ENCODE peak calls at places on chromosomes 7 and 10, in four cellular contexts. G is brain microvascular endothelial cell, S is ELR, L is T-cell. K is an unnamed sample.

GRCh38 chr7:33186187-33186586 is 56.8 kb downstream of the BBS9 start:
- DNase-seq in G (peak; percentile 70), S (peak; percentile 65), L (no peak), K (no peak)

GRCh38 chr10:60535427-60535826 is 145.8 kb upstream of the ANK3 start:
- DNase-seq in G (no peak), S (no peak), L (no peak), K (no peak)

GRCh38 chr7:99004781-99005500 is 126.6 kb downstream of the TRRAP start:
- DNase-seq in G (no peak), S (no peak), L (no peak), K (peak; percentile 64)

GRCh38 chr7:98913612-98914011 is 35.3 kb downstream of the TRRAP start:
- DNase-seq in G (no peak), S (peak; percentile 32), L (no peak), K (no peak)

GRCh38 chr7:117777335-117778150 is 95.7 kb downstream of the CTTNBP2 start:
- DNase-seq in G (no peak), S (no peak), L (no peak), K (no peak)

GRCh38 chr10:49649936-49650723 is 29.3 kb upstream of the C10orf53 start:
- DNase-seq in G (no peak), S (no peak), L (no peak), K (no peak)

GRCh38 chr7:151086802-151087246 is 549 bp downstream of the AGAP3 start:
- DNase-seq in G (no peak), S (peak; percentile 66), L (no peak), K (no peak)

GRCh38 chr10:34187201-34187600 is 627.9 kb downstream of the PARD3 start:
- DNase-seq in G (peak; percentile 46), S (no peak), L (no peak), K (no peak)

GRCh38 chr7:103691291-103691690 is 245.3 kb upstream of the SLC26A5 start:
- DNase-seq in G (no peak), S (no peak), L (no peak), K (no peak)

GRCh38 chr7:129438839-129439640 is 4.8 kb downstream of the STRIP2 start:
- DNase-seq in G (peak; percentile 69), S (peak; percentile 89), L (no peak), K (no peak)

GRCh38 chr7:68841004-68841403 is 757.3 kb upstream of the AUTS2 start:
- DNase-seq in G (no peak), S (no peak), L (no peak), K (no peak)

GRCh38 chr7:1943933-1944618 is 274.0 kb downstream of the ELFN1 start:
- DNase-seq in G (no peak), S (no peak), L (no peak), K (no peak)

GRCh38 chr7:22819476-22819875 is 3.2 kb downstream of the TOMM7 start:
- DNase-seq in G (no peak), S (no peak), L (no peak), K (no peak)

GRCh38 chr10:30829921-30830671 is 200.5 kb upstream of the LYZL2 start:
- DNase-seq in G (peak; percentile 35), S (peak; percentile 63), L (no peak), K (no peak)

GRCh38 chr7:99374121-99375064 is at the start of gene ARPC1B:
- DNase-seq in G (peak; percentile 51), S (peak; percentile 80), L (peak; percentile 89), K (peak; percentile 89)

GRCh38 chr7:151247016-151247580 is 1.4 kb downstream of the SMARCD3 start:
- DNase-seq in G (no peak), S (no peak), L (no peak), K (no peak)

GRCh38 chr7:49645296-49645695 is 128.1 kb upstream of the VWC2 start:
- DNase-seq in G (no peak), S (no peak), L (no peak), K (no peak)

GRCh38 chr10:117163954-117164292 is 25.9 kb upstream of the VAX1 start:
- DNase-seq in G (no peak), S (no peak), L (no peak), K (no peak)

GRCh38 chr7:26646666-26647065 is 217.7 kb downstream of the SKAP2 start:
- DNase-seq in G (no peak), S (peak; percentile 12), L (no peak), K (no peak)

GRCh38 chr10:86363184-86363832 is 3.3 kb downstream of the GRID1 start:
- DNase-seq in G (no peak), S (no peak), L (no peak), K (peak; percentile 63)

GRCh38 chr7:111394891-111395290 is 167.4 kb downstream of the IMMP2L start:
- DNase-seq in G (no peak), S (no peak), L (no peak), K (no peak)

K was measured in suprapubic skin.